ENCODE peak calls at places on chromosome 14, in ten cellular contexts. T is GM12878, S is NB4, N is heart left ventricle, L is body of pancreas, J is breast epithelium, W is H1, E is endothelial cell of umbilical vein, B is uterus, A is right lobe of liver. D is an unnamed sample.

GRCh38 chr14:91361236-91361811 is 56.3 kb downstream of the CCDC88C start:
- DNase-seq in T (no peak), S (peak), N (no peak), L (peak), J (no peak), W (no peak), E (no peak), B (no peak), A (no peak), D (no peak)

GRCh38 chr14:54435500-54435981 is 5.6 kb downstream of the CNIH1 start:
- DNase-seq in T (no peak), S (no peak), N (no peak), L (no peak), J (no peak), W (no peak), E (peak), B (no peak), A (no peak), D (no peak)

GRCh38 chr14:74237441-74237840 is 1.8 kb upstream of the VSX2 start:
- DNase-seq in T (no peak), S (no peak), N (no peak), L (no peak), J (no peak), W (no peak), E (no peak), B (no peak), A (no peak), D (no peak)

GRCh38 chr14:71574976-71575375 is 357.3 kb upstream of the RGS6 start:
- DNase-seq in T (no peak), S (no peak), N (no peak), L (no peak), J (no peak), W (no peak), E (peak), B (no peak), A (no peak), D (no peak)

GRCh38 chr14:90288646-90289355 is 32.4 kb downstream of the PSMC1 start:
- DNase-seq in T (no peak), S (no peak), N (no peak), L (no peak), J (no peak), W (no peak), E (peak), B (no peak), A (peak), D (no peak)

GRCh38 chr14:44530482-44530881 is 23.4 kb upstream of the FSCB start:
- DNase-seq in T (no peak), S (no peak), N (no peak), L (no peak), J (no peak), W (no peak), E (no peak), B (no peak), A (no peak), D (no peak)

GRCh38 chr14:104151028-104151385 is 12.6 kb downstream of the KIF26A start:
- DNase-seq in T (no peak), S (no peak), N (no peak), L (no peak), J (no peak), W (no peak), E (no peak), B (no peak), A (no peak), D (no peak)

GRCh38 chr14:69572634-69573135 is 2.0 kb downstream of the CCDC177 start:
- DNase-seq in T (no peak), S (no peak), N (no peak), L (no peak), J (no peak), W (peak), E (no peak), B (no peak), A (no peak), D (no peak)

GRCh38 chr14:68466491-68466977 is 326.3 kb downstream of the ZFP36L1 start:
- DNase-seq in T (no peak), S (no peak), N (no peak), L (peak), J (no peak), W (no peak), E (peak), B (no peak), A (no peak), D (no peak)

GRCh38 chr14:24734917-24735500 is 101.0 kb upstream of the GZMB start:
- DNase-seq in T (no peak), S (peak), N (peak), L (peak), J (no peak), W (no peak), E (peak), B (no peak), A (no peak), D (no peak)

GRCh38 chr14:101070540-101071492 is 167.3 kb upstream of the RTL1 start:
- DNase-seq in T (no peak), S (no peak), N (peak), L (peak), J (no peak), W (peak), E (no peak), B (peak), A (peak), D (no peak)

DNA sequence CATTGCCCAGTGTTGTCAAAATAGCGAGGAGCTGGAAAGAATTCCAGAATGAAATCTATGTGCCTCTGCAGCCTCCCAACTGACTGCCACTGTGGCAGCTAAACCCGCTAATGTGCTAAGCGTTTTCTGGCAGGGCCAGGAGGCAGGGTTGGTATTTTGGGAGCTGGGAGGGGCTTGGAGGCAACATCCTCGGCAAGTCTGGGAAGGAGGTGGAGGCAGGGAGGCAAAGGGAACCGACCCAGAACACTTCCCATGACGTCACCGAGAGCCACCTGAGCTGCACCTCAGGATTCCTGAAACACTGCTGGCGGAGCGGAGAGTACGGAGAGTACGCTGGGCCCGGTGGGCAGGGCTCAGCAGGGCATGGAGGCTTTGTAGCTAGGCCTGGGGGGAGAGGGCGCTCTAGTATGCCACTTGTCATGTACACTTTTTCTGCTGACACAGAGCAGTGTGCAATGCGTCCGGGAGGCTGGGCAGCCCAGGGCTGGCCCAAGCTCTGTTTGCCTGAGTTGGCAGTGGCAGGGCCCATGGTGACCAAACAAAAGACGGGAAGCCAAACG is 81.5 kb downstream of the DPF3 start:
- DNase-seq in T (no peak), S (no peak), N (peak), L (no peak), J (peak), W (no peak), E (no peak), B (no peak), A (peak), D (no peak)
- TF ChIP-seq POLR2A in T (no peak), S (no peak), N (peak), L (no peak), J (no peak), W (no peak), E (no peak), B (no peak), A (peak), D (no peak)

GRCh38 chr14:88848571-88848970 is 24.1 kb downstream of the TTC8 start:
- DNase-seq in T (no peak), S (no peak), N (no peak), L (no peak), J (no peak), W (no peak), E (no peak), B (no peak), A (no peak), D (no peak)
- H3K4me3 ChIP-seq in T (no peak), S (no peak), N (no peak), L (no peak), J (no peak), W (no peak), E (no peak), B (no peak), A (no peak), D (no peak)

DNA sequence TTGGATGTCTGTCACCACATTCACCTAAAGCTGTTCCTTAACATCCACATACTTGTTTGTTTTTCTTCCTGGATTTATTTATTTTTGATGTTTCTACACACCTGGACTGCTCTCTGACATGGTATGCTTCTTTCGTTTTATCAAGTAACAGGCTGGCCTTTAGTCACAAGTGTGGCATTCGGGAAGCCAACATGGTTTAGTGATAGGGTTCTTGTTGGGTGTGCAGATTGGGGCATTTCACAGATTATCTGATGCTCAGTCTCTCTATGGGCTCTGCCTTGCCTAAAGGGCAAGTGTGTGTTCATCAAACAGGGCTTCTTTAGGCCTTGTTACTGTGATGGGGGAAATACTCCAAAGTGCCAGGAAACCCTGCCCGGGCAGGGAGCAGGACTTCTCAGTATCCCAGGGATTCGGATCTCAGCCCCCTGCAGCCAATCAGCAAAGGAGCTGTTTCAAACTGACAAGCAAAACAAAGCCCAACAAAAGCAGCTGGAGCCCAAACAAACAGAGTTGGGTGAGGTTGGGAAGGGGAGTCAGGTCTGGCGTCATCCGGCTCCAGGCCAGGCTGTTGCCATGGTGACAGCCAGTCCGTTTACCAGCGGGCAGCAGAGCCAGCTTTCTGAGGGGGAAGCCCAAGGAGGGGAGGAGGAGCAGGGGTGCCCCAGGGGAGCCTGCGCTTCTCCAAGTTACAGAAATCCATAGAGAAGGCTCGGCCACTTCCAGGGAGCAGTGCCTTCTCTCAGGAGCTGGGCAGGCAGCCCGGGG is 31.8 kb downstream of the FOS start:
- DNase-seq in T (no peak), S (no peak), N (peak), L (peak), J (peak), W (peak), E (peak), B (peak), A (no peak), D (peak)
- TF ChIP-seq POLR2A in T (no peak), S (no peak), N (peak), L (no peak), J (no peak), W (no peak), E (no peak), B (no peak), A (no peak), D (no peak)

GRCh38 chr14:51939727-51940126 is 49.6 kb upstream of the RTRAF start:
- DNase-seq in T (peak), S (no peak), N (no peak), L (peak), J (no peak), W (no peak), E (no peak), B (peak), A (no peak), D (no peak)
- H3K4me3 ChIP-seq in T (no peak), S (no peak), N (no peak), L (no peak), J (no peak), W (no peak), E (no peak), B (no peak), A (no peak), D (no peak)

D was measured in lower leg skin.